ENCODE peak calls at places on chromosomes 4 and X, in six cellular contexts. H is HT1080; S is effector memory CD4-positive, alpha-beta T cell; G is COR-L47; Z is GM19239; I is GM04503. D is an unnamed sample.

GRCh38 chr4:18051281-18051680 is 29.7 kb upstream of the LCORL start:
- DNase-seq in S (no peak), H (peak), G (no peak), Z (no peak), I (no peak), D (no peak)

GRCh38 chr4:103498161-103499070 is 221.4 kb downstream of the TACR3 start:
- DNase-seq in H (peak), I (no peak), Z (peak), G (no peak), S (no peak), D (no peak)

GRCh38 chr4:177728361-177729152 is 286.3 kb upstream of the AGA start:
- DNase-seq in G (no peak), Z (no peak), S (no peak), I (no peak), H (peak), D (no peak)

GRCh38 chr4:176949022-176949421 is 156.3 kb upstream of the VEGFC start:
- DNase-seq in G (no peak), Z (no peak), S (no peak), I (no peak), H (no peak), D (no peak)

GRCh38 chr4:173489514-173489913 is 40.5 kb downstream of the HAND2 start:
- DNase-seq in Z (no peak), G (no peak), I (peak), H (no peak), S (no peak), D (no peak)

GRCh38 chr4:89022426-89023128 is 34.4 kb downstream of the FAM13A start:
- DNase-seq in I (no peak), S (no peak), H (no peak), Z (no peak), G (no peak), D (no peak)

GRCh38 chr4:158535130-158535614 is 13.5 kb downstream of the RXFP1 start:
- DNase-seq in G (no peak), Z (no peak), I (peak), S (no peak), H (peak), D (no peak)

GRCh38 chr4:105145913-105146285 is 777 bp upstream of the TET2 start:
- DNase-seq in I (no peak), G (no peak), Z (no peak), S (no peak), H (no peak), D (peak)

GRCh38 chr4:183158062-183158461 is 59.0 kb downstream of the WWC2 start:
- DNase-seq in Z (no peak), S (no peak), H (no peak), I (no peak), G (no peak), D (no peak)

GRCh38 chrX:43676960-43677582 is 21.0 kb downstream of the MAOA start:
- DNase-seq in H (peak), G (peak), Z (no peak), I (no peak), S (no peak), D (no peak)

GRCh38 chr4:52750819-52751348 is 341 bp downstream of the ERVMER34-1 start:
- DNase-seq in I (no peak), H (no peak), Z (no peak), S (no peak), G (no peak), D (no peak)

GRCh38 chr4:150769845-150770244 is 187.9 kb downstream of the MAB21L2 start:
- DNase-seq in H (peak), I (no peak), G (no peak), S (no peak), Z (no peak), D (no peak)

GRCh38 chrX:50054147-50054546 is 131.8 kb downstream of the CLCN5 start:
- DNase-seq in H (no peak), I (no peak), Z (no peak), S (no peak), G (no peak), D (no peak)

D was measured in NCI-H345.